ENCODE peak calls at places on chromosomes 5 and 9, in eight cellular contexts. M is BJ; X is adrenal gland; F is activated CD8-positive, alpha-beta T cell treated with anti-CD3 and anti-CD28 coated beads for 36 hours; H is lower lobe of right lung; U is left ventricle myocardium inferior; T is astrocyte of the cerebellum; O is HFF-Myc. Y is an unnamed sample.

GRCh38 chr5:38547257-38547656 is 9.2 kb downstream of the LIFR start:
- DNase-seq in M (no peak), X (no peak), F (no peak), H (no peak), U (no peak), T (no peak), O (no peak), Y (no peak)

GRCh38 chr5:160959804-160960203 is 107.8 kb upstream of the ATP10B start:
- DNase-seq in M (no peak), X (peak; percentile 80), F (no peak), H (peak; percentile 78), U (no peak), T (no peak), O (no peak), Y (no peak)

GRCh38 chr5:80399553-80400239 is 8.2 kb upstream of the ZFYVE16 start:
- DNase-seq in M (no peak), X (no peak), F (peak; percentile 7), H (no peak), U (no peak), T (no peak), O (no peak), Y (no peak)

GRCh38 chr5:103942587-103943186 is 380.1 kb upstream of the NUDT12 start:
- DNase-seq in M (no peak), X (no peak), F (no peak), H (no peak), U (no peak), T (no peak), O (no peak), Y (no peak)

GRCh38 chr5:65625743-65626142 is 916 bp downstream of the SHLD3 start:
- DNase-seq in M (no peak), X (no peak), F (no peak), H (no peak), U (no peak), T (no peak), O (no peak), Y (no peak)

GRCh38 chr9:129606161-129607025 is 14.5 kb downstream of the C9orf50 start:
- DNase-seq in M (no peak), X (no peak), F (no peak), H (no peak), U (peak; percentile 63), T (no peak), O (no peak), Y (no peak)

GRCh38 chr9:108606408-108606807 is 249.4 kb downstream of the ACTL7B start:
- DNase-seq in M (no peak), X (peak; percentile 29), F (no peak), H (no peak), U (no peak), T (no peak), O (no peak), Y (no peak)

GRCh38 chr9:71859939-71860338 is 51.1 kb downstream of the ABHD17B start:
- DNase-seq in M (no peak), X (no peak), F (no peak), H (no peak), U (no peak), T (no peak), O (no peak), Y (no peak)

GRCh38 chr5:59837071-59837470 is 56.5 kb downstream of the PDE4D start:
- DNase-seq in M (no peak), X (no peak), F (no peak), H (no peak), U (no peak), T (no peak), O (no peak), Y (no peak)

GRCh38 chr5:30846171-30846570 is 347.3 kb upstream of the CDH6 start:
- DNase-seq in M (no peak), X (no peak), F (no peak), H (no peak), U (no peak), T (no peak), O (no peak), Y (no peak)

GRCh38 chr5:38715671-38716070 is 130.1 kb upstream of the OSMR start:
- DNase-seq in M (no peak), X (no peak), F (no peak), H (no peak), U (no peak), T (no peak), O (no peak), Y (no peak)

GRCh38 chr5:122701640-122702523 is 73.0 kb upstream of the SNX2 start:
- DNase-seq in M (no peak), X (no peak), F (peak; percentile 13), H (no peak), U (no peak), T (no peak), O (no peak), Y (no peak)

GRCh38 chr9:111231801-111232580 is 98.0 kb downstream of the OR2K2 start:
- DNase-seq in M (no peak), X (no peak), F (no peak), H (no peak), U (no peak), T (no peak), O (no peak), Y (no peak)

GRCh38 chr9:111233963-111234362 is 96.1 kb downstream of the OR2K2 start:
- DNase-seq in M (no peak), X (no peak), F (no peak), H (no peak), U (no peak), T (no peak), O (no peak), Y (no peak)

GRCh38 chr9:111236337-111236736 is 93.7 kb downstream of the OR2K2 start:
- DNase-seq in M (no peak), X (no peak), F (no peak), H (no peak), U (no peak), T (no peak), O (no peak), Y (no peak)

GRCh38 chr9:111237447-111237846 is 92.6 kb downstream of the OR2K2 start:
- DNase-seq in M (no peak), X (no peak), F (no peak), H (no peak), U (no peak), T (no peak), O (no peak), Y (no peak)

DNA sequence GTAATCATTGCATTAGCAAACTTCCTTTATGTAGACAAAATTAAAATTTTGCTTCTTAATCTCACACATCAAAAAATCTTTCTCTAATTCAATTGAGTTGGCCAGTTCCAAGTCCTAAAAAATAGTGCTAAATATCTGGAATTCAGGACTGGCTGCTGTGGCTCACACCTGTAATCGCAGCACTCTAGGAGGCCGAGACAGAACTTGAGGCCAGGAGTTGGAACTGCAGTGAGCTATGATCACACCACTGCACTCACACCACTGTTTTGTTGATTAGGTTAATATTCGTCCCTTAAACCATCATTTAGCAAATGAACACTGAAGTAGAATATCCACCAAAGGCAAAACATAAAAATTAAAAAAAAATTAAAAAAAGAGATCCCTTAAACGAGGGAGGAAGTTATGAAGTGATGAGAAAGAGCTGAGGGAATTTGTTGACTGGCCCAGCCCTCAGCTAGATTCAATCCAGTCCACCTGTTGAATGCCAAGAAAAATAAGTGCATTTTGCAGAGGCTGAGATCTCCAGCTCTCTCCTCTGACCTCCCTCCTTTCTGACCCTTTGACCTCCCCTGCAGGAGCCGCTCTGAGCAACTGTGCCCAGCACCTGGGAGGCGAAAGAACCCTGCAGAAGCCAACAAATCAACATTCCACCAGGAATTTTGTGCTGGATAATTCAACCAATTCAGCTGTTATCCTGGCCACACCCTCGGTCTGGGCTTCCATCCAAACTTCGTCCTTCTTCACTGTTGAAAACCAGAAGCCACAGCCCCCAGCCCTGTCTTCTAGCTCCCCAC is 96.8 kb downstream of the OR2K2 start:
- DNase-seq in M (no peak), X (no peak), F (no peak), H (no peak), U (no peak), T (peak; percentile 6), O (peak; percentile 11), Y (no peak)
- TF ChIP-seq CTCF in M (no peak), X (no peak), F (no peak), H (no peak), U (no peak), T (no peak), O (no peak), Y (no peak)

DNA sequence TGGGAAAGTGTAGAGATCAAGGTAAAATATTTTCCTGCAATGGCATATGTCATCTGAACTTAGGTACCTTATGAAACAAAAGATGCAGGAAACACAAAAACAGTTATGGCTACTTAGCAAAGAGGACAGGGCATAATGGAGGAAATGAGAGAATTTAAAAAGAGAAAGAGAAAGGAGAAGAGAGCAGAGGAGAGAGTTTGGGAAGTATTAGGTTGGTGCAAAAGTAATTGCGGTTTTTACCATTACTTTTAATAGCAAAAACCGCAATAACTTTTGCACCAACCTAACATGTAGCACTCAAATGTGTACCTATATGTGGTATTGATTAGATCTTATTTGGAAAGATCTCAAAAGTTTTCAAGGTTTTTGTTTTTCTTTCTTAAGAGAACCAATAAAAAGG is 160.1 kb upstream of the ACTBL2 start:
- DNase-seq in M (no peak), X (no peak), F (no peak), H (no peak), U (no peak), T (no peak), O (no peak), Y (no peak)
- TF ChIP-seq CTCF in M (no peak), X (no peak), F (no peak), H (no peak), U (no peak), T (no peak), O (no peak), Y (no peak)

GRCh38 chr9:112820886-112821285 is 69.8 kb downstream of the SLC46A2 start:
- DNase-seq in M (peak; percentile 4), X (no peak), F (no peak), H (no peak), U (no peak), T (peak; percentile 0), O (no peak), Y (no peak)
- TF ChIP-seq CTCF in M (no peak), X (no peak), F (no peak), H (no peak), U (no peak), T (no peak), O (no peak), Y (no peak)

DNA sequence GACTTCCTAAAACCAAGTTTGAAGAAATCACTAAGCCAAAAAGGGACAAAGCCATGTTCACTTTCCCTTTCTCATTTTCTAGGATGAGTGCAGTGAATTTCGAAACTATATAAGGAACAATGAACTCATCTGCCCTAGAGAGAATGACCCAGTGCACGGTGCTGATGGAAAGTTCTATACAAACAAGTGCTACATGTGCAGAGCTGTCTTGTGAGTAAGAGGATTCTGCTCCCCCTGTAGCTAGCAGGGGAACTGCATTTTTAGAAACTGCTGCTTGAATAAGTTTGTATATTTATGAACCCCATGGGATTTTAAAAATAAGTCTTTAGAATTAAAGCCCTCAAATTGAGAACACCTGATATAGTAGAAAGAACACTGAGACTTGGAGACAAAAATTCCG is 42.7 kb upstream of the SPINK14 start:
- DNase-seq in M (no peak), X (no peak), F (no peak), H (no peak), U (no peak), T (no peak), O (no peak), Y (no peak)
- TF ChIP-seq CTCF in M (no peak), X (no peak), F (no peak), H (no peak), U (peak; percentile 27), T (peak; percentile 61), O (no peak), Y (no peak)

GRCh38 chr5:101942321-101942882 is 353.7 kb downstream of the SLCO4C1 start:
- DNase-seq in M (no peak), X (peak; percentile 16), F (peak; percentile 13), H (no peak), U (no peak), T (peak; percentile 22), O (no peak), Y (no peak)
- TF ChIP-seq CTCF in M (peak; percentile 41), X (peak; percentile 48), F (peak; percentile 28), H (peak; percentile 42), U (peak; percentile 35), T (peak; percentile 69), O (peak; percentile 21), Y (peak; percentile 79)

Y was measured in progenitor cell of endocrine pancreas.